ENCODE peak calls at places on chromosome 14, in nine cellular contexts. One of them, this sample, is unnamed.

GRCh38 chr14:31944256-31945073 is 132.6 kb upstream of the ARHGAP5 start:
- DNase-seq in choroid plexus epithelial cell: no peak
- DNase-seq in left ventricle myocardium inferior: no peak
- DNase-seq in HepG2: peak
- DNase-seq in PC-9: no peak
- DNase-seq in fibroblast of lung: no peak
- DNase-seq in CD8-positive, alpha-beta T cell: no peak
- DNase-seq in kidney epithelial cell: no peak
- DNase-seq in fibroblast of mammary gland: no peak
- DNase-seq in this sample: no peak

GRCh38 chr14:77340389-77340788 is 19.6 kb downstream of the GSTZ1 start:
- DNase-seq in choroid plexus epithelial cell: no peak
- DNase-seq in left ventricle myocardium inferior: no peak
- DNase-seq in HepG2: no peak
- DNase-seq in PC-9: no peak
- DNase-seq in fibroblast of lung: no peak
- DNase-seq in CD8-positive, alpha-beta T cell: no peak
- DNase-seq in kidney epithelial cell: no peak
- DNase-seq in fibroblast of mammary gland: no peak
- DNase-seq in this sample: no peak

GRCh38 chr14:64580451-64580850 is 30.7 kb downstream of the PPP1R36 start:
- DNase-seq in choroid plexus epithelial cell: peak
- DNase-seq in left ventricle myocardium inferior: no peak
- DNase-seq in HepG2: no peak
- DNase-seq in PC-9: no peak
- DNase-seq in fibroblast of lung: peak
- DNase-seq in CD8-positive, alpha-beta T cell: no peak
- DNase-seq in kidney epithelial cell: no peak
- DNase-seq in fibroblast of mammary gland: no peak
- DNase-seq in this sample: no peak

GRCh38 chr14:104221071-104221625 is 82.8 kb downstream of the KIF26A start:
- DNase-seq in choroid plexus epithelial cell: no peak
- DNase-seq in left ventricle myocardium inferior: no peak
- DNase-seq in HepG2: no peak
- DNase-seq in PC-9: no peak
- DNase-seq in fibroblast of lung: no peak
- DNase-seq in CD8-positive, alpha-beta T cell: no peak
- DNase-seq in kidney epithelial cell: no peak
- DNase-seq in fibroblast of mammary gland: no peak
- DNase-seq in this sample: no peak

GRCh38 chr14:54435500-54435981 is 5.6 kb downstream of the CNIH1 start:
- DNase-seq in choroid plexus epithelial cell: peak
- DNase-seq in left ventricle myocardium inferior: no peak
- DNase-seq in HepG2: no peak
- DNase-seq in PC-9: no peak
- DNase-seq in fibroblast of lung: peak
- DNase-seq in CD8-positive, alpha-beta T cell: no peak
- DNase-seq in kidney epithelial cell: no peak
- DNase-seq in fibroblast of mammary gland: peak
- DNase-seq in this sample: peak

GRCh38 chr14:54686871-54687749 is 120.2 kb downstream of the SAMD4A start:
- DNase-seq in choroid plexus epithelial cell: no peak
- DNase-seq in left ventricle myocardium inferior: peak
- DNase-seq in HepG2: no peak
- DNase-seq in PC-9: no peak
- DNase-seq in fibroblast of lung: peak
- DNase-seq in CD8-positive, alpha-beta T cell: no peak
- DNase-seq in kidney epithelial cell: no peak
- DNase-seq in fibroblast of mammary gland: peak
- DNase-seq in this sample: no peak

GRCh38 chr14:34496679-34497513 is 34.9 kb upstream of the SPTSSA start:
- DNase-seq in choroid plexus epithelial cell: peak
- DNase-seq in left ventricle myocardium inferior: peak
- DNase-seq in HepG2: peak
- DNase-seq in PC-9: peak
- DNase-seq in fibroblast of lung: peak
- DNase-seq in CD8-positive, alpha-beta T cell: no peak
- DNase-seq in kidney epithelial cell: peak
- DNase-seq in fibroblast of mammary gland: peak
- DNase-seq in this sample: peak

GRCh38 chr14:47269788-47270492 is 405.5 kb downstream of the MDGA2 start:
- DNase-seq in choroid plexus epithelial cell: peak
- DNase-seq in left ventricle myocardium inferior: no peak
- DNase-seq in HepG2: no peak
- DNase-seq in PC-9: no peak
- DNase-seq in fibroblast of lung: no peak
- DNase-seq in CD8-positive, alpha-beta T cell: no peak
- DNase-seq in kidney epithelial cell: no peak
- DNase-seq in fibroblast of mammary gland: peak
- DNase-seq in this sample: no peak

GRCh38 chr14:30958555-30959407 is 66.7 kb upstream of the AP4S1 start:
- DNase-seq in choroid plexus epithelial cell: no peak
- DNase-seq in left ventricle myocardium inferior: no peak
- DNase-seq in HepG2: no peak
- DNase-seq in PC-9: no peak
- DNase-seq in fibroblast of lung: no peak
- DNase-seq in CD8-positive, alpha-beta T cell: no peak
- DNase-seq in kidney epithelial cell: no peak
- DNase-seq in fibroblast of mammary gland: no peak
- DNase-seq in this sample: no peak

GRCh38 chr14:70642313-70643235 is 858 bp downstream of the TTC9 start:
- DNase-seq in choroid plexus epithelial cell: no peak
- DNase-seq in left ventricle myocardium inferior: no peak
- DNase-seq in HepG2: no peak
- DNase-seq in PC-9: peak
- DNase-seq in fibroblast of lung: no peak
- DNase-seq in CD8-positive, alpha-beta T cell: no peak
- DNase-seq in kidney epithelial cell: no peak
- DNase-seq in fibroblast of mammary gland: no peak
- DNase-seq in this sample: no peak

GRCh38 chr14:103562135-103562384 is 397 bp downstream of the BAG5 start:
- DNase-seq in choroid plexus epithelial cell: peak
- DNase-seq in left ventricle myocardium inferior: peak
- DNase-seq in HepG2: no peak
- DNase-seq in PC-9: no peak
- DNase-seq in fibroblast of lung: no peak
- DNase-seq in CD8-positive, alpha-beta T cell: no peak
- DNase-seq in kidney epithelial cell: no peak
- DNase-seq in fibroblast of mammary gland: no peak
- DNase-seq in this sample: no peak

GRCh38 chr14:76086636-76087035 is 65.1 kb upstream of the GPATCH2L start:
- DNase-seq in choroid plexus epithelial cell: no peak
- DNase-seq in left ventricle myocardium inferior: no peak
- DNase-seq in HepG2: no peak
- DNase-seq in PC-9: no peak
- DNase-seq in fibroblast of lung: no peak
- DNase-seq in CD8-positive, alpha-beta T cell: no peak
- DNase-seq in kidney epithelial cell: no peak
- DNase-seq in fibroblast of mammary gland: no peak
- DNase-seq in this sample: no peak

DNA sequence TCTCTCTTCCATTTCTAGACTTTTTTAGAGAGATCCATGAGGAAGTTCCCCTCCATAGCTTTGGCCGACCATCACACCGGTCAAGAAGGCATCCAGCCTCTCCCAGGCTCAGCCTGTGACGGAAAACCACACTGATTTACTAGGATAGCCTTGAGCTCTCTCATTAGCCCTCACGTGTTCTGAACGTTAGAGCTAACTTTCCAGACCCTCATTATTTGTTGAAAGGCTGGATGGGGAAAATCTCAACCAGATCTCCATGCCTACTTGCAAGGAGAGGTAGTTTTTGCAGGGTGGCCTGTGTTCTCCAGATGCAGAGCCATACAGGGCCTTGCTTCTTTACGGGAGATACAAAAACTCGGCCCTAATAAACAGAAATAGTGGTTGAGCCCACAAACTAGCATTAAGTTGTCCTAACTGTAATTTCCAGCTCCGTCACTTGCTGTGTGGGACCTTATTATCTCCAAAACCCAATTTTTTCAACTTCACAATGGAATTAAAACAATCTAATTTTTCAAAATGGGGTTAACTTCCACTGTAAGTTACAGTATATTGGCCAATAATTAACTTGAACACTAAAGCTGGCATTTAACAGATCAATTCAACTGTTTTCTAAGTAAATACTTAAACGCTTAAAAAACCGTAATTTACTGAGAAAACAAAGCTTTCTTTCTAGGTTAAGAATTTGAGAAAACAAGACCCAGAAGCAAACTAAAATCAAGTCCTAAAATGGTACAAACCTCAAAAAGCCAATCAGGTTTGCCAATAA is 65.3 kb downstream of the KLHL28 start:
- DNase-seq in choroid plexus epithelial cell: no peak
- DNase-seq in left ventricle myocardium inferior: no peak
- DNase-seq in HepG2: peak
- DNase-seq in PC-9: no peak
- DNase-seq in fibroblast of lung: no peak
- DNase-seq in CD8-positive, alpha-beta T cell: no peak
- DNase-seq in kidney epithelial cell: no peak
- DNase-seq in fibroblast of mammary gland: no peak
- DNase-seq in this sample: no peak
- H3K4me3 ChIP-seq in choroid plexus epithelial cell: no peak
- H3K4me3 ChIP-seq in left ventricle myocardium inferior: peak
- H3K4me3 ChIP-seq in HepG2: peak
- H3K4me3 ChIP-seq in PC-9: peak
- H3K4me3 ChIP-seq in fibroblast of lung: peak
- H3K4me3 ChIP-seq in CD8-positive, alpha-beta T cell: peak
- H3K4me3 ChIP-seq in kidney epithelial cell: no peak
- H3K4me3 ChIP-seq in fibroblast of mammary gland: no peak
- H3K4me3 ChIP-seq in this sample: no peak

GRCh38 chr14:98959958-98960616 is 311.9 kb downstream of the BCL11B start:
- DNase-seq in choroid plexus epithelial cell: no peak
- DNase-seq in left ventricle myocardium inferior: no peak
- DNase-seq in HepG2: no peak
- DNase-seq in PC-9: no peak
- DNase-seq in fibroblast of lung: no peak
- DNase-seq in CD8-positive, alpha-beta T cell: no peak
- DNase-seq in kidney epithelial cell: no peak
- DNase-seq in fibroblast of mammary gland: no peak
- DNase-seq in this sample: no peak
- TF ChIP-seq CTCF in choroid plexus epithelial cell: no peak
- TF ChIP-seq CTCF in left ventricle myocardium inferior: no peak
- TF ChIP-seq CTCF in HepG2: no peak
- TF ChIP-seq CTCF in PC-9: no peak
- TF ChIP-seq CTCF in fibroblast of lung: no peak
- TF ChIP-seq CTCF in CD8-positive, alpha-beta T cell: no peak
- TF ChIP-seq CTCF in kidney epithelial cell: no peak
- TF ChIP-seq CTCF in fibroblast of mammary gland: no peak
- TF ChIP-seq CTCF in this sample: no peak

GRCh38 chr14:80055912-80056801 is 155.1 kb downstream of the DIO2 start:
- DNase-seq in choroid plexus epithelial cell: peak
- DNase-seq in left ventricle myocardium inferior: no peak
- DNase-seq in HepG2: peak
- DNase-seq in PC-9: peak
- DNase-seq in fibroblast of lung: peak
- DNase-seq in CD8-positive, alpha-beta T cell: no peak
- DNase-seq in kidney epithelial cell: peak
- DNase-seq in fibroblast of mammary gland: peak
- DNase-seq in this sample: no peak
- H3K4me3 ChIP-seq in choroid plexus epithelial cell: peak
- H3K4me3 ChIP-seq in left ventricle myocardium inferior: no peak
- H3K4me3 ChIP-seq in HepG2: no peak
- H3K4me3 ChIP-seq in PC-9: no peak
- H3K4me3 ChIP-seq in fibroblast of lung: no peak
- H3K4me3 ChIP-seq in CD8-positive, alpha-beta T cell: no peak
- H3K4me3 ChIP-seq in kidney epithelial cell: no peak
- H3K4me3 ChIP-seq in fibroblast of mammary gland: no peak
- H3K4me3 ChIP-seq in this sample: no peak

GRCh38 chr14:95228240-95228639 is 70.9 kb upstream of the DICER1 start:
- DNase-seq in choroid plexus epithelial cell: no peak
- DNase-seq in left ventricle myocardium inferior: no peak
- DNase-seq in HepG2: no peak
- DNase-seq in PC-9: no peak
- DNase-seq in fibroblast of lung: no peak
- DNase-seq in CD8-positive, alpha-beta T cell: no peak
- DNase-seq in kidney epithelial cell: no peak
- DNase-seq in fibroblast of mammary gland: no peak
- DNase-seq in this sample: no peak
- TF ChIP-seq CTCF in choroid plexus epithelial cell: no peak
- TF ChIP-seq CTCF in left ventricle myocardium inferior: no peak
- TF ChIP-seq CTCF in HepG2: no peak
- TF ChIP-seq CTCF in PC-9: no peak
- TF ChIP-seq CTCF in fibroblast of lung: no peak
- TF ChIP-seq CTCF in CD8-positive, alpha-beta T cell: no peak
- TF ChIP-seq CTCF in kidney epithelial cell: no peak
- TF ChIP-seq CTCF in fibroblast of mammary gland: no peak
- TF ChIP-seq CTCF in this sample: no peak

This sample was measured in AG09309.